ENCODE peak calls at places on chromosomes 2 and 18, in four cellular contexts. W is A549, C is K562, Q is HepG2. H is an unnamed sample.

GRCh38 chr2:74440378-74441110 is 1.2 kb downstream of the RTKN start:
- DNase-seq in W (peak), C (peak), Q (peak), H (peak)

GRCh38 chr2:207473203-207473865 is 56.4 kb upstream of the CREB1 start:
- DNase-seq in W (no peak), C (peak), Q (peak), H (peak)

GRCh38 chr2:75155115-75155514 is 44.2 kb downstream of the TACR1 start:
- DNase-seq in W (no peak), C (no peak), Q (no peak), H (no peak)

GRCh38 chr2:143893340-143893739 is 626.6 kb downstream of the ZEB2 start:
- DNase-seq in W (no peak), C (no peak), Q (no peak), H (no peak)

GRCh38 chr2:54809814-54810213 is 86.4 kb downstream of the EML6 start:
- DNase-seq in W (peak), C (no peak), Q (peak), H (no peak)

GRCh38 chr18:9661564-9661963 is 46.5 kb upstream of the RAB31 start:
- DNase-seq in W (no peak), C (peak), Q (no peak), H (no peak)

GRCh38 chr2:181070119-181070833 is 89.9 kb downstream of the UBE2E3 start:
- DNase-seq in W (peak), C (peak), Q (no peak), H (no peak)

GRCh38 chr2:177573120-177573519 is 180.5 kb downstream of the AGPS start:
- DNase-seq in W (no peak), C (no peak), Q (no peak), H (no peak)

GRCh38 chr2:146278881-146279280 is 1565.9 kb upstream of the ACVR2A start:
- DNase-seq in W (no peak), C (no peak), Q (no peak), H (no peak)

GRCh38 chr18:11309172-11309571 is 159.8 kb upstream of the PIEZO2 start:
- DNase-seq in W (no peak), C (peak), Q (peak), H (no peak)

GRCh38 chr2:191206613-191207471 is 38.4 kb upstream of the MYO1B start:
- DNase-seq in W (no peak), C (no peak), Q (no peak), H (no peak)

DNA sequence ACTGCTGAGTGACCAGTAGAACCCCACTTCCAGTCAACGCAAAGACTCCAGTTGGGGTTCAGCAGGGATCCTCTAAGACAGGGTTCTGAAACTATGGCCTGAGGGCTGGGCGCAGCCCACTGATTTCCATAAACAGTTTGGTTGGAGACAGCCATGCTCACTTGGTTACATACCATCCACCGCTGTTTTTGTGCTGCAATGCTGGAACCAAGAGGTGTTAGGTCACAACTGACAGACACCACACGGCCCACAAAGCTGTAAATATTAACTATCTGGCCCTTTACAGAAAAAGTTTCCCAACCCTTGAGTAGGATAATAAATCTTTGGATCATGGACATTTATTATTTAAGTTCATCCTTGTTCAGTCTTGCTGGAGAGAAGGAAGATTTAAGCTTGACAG is 8.4 kb upstream of the CD226 start:
- DNase-seq in W (no peak), C (no peak), Q (no peak), H (no peak)
- TF ChIP-seq NR3C1 in W (no peak), C (no peak), Q (no peak), H (no peak)

GRCh38 chr18:13048061-13048605 is 57.0 kb downstream of the CEP192 start:
- DNase-seq in W (no peak), C (no peak), Q (no peak), H (no peak)

GRCh38 chr18:13051159-13051558 is 60.0 kb downstream of the CEP192 start:
- DNase-seq in W (no peak), C (no peak), Q (no peak), H (no peak)

DNA sequence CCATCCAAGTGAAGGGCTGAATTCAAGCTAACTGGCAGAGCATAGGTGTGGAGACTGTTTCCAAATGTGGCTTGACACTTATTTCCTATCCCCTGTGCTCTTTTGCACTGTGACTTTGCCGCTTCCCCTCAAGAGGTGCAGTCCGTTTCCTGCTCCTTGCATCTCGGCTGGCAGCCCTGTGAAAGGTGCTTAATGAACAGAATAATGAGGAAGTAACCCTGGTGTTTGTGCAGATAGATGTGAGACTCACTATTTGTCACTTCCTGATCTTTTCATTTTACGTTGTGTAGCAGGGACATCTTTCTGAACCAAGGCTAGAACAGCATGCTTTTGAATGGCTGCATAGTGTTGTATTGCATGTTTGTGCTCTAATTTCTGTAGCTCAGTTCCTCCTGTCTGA is 60.8 kb downstream of the CEP192 start:
- DNase-seq in W (no peak), C (no peak), Q (no peak), H (no peak)
- TF ChIP-seq NR3C1 in W (no peak), C (no peak), Q (no peak), H (no peak)

GRCh38 chr2:65185012-65185411 is 42.6 kb upstream of the ACTR2 start:
- DNase-seq in W (no peak), C (no peak), Q (no peak), H (no peak)

GRCh38 chr2:65186093-65186868 is 41.4 kb upstream of the ACTR2 start:
- DNase-seq in W (no peak), C (no peak), Q (peak), H (no peak)

GRCh38 chr2:65182570-65182969 is 45.1 kb upstream of the ACTR2 start:
- DNase-seq in W (no peak), C (no peak), Q (peak), H (no peak)

DNA sequence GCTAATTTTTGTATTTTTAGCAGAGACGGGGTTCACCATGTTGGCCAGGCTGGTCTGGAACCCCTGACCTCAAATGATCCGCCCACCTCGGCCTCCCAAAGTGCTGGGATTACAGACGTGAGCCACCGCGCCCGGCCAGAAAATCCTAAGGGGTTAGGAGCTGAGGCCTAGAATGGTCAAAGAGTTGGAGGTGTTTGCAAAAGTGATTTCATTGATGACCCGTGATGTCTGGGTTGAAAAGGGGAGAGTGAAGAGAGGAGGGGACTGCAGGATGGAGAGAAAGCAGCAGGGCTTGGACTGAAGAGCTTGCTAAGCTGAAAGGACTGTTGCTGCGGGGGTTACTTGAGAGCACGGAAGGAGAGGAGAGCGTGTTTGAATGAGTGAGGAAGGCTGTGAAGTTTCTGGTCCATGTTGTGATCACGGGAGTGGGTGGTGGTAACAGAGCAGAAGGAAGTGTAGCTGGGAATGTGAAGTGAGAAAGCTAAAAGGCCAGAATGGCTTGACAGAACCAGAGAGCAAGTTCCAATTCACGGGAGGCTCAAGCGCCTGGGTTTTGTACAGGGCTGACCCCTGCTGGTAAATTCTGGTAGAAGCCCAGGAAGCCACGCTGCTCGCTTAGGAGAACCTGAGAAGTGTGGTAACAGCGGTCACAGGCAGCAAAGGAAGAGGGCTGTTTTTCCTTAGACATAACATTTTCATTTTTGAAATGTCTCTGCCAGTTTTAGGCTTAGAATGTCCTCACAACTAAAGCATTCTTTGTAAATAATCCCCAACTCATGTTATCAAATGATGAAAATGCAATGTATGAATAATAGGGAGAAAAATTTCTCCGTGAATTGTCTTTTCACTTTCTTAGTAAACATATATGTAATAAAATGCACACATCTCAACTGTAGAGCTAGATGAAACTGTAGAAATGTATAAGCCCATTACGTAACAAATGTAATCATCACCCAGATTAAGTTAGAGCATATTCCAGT is 40.5 kb upstream of the ACTR2 start:
- DNase-seq in W (peak), C (peak), Q (peak), H (peak)
- TF ChIP-seq NR3C1 in W (no peak), C (no peak), Q (no peak), H (no peak)

GRCh38 chr2:17915811-17916523 is 37.5 kb downstream of the KCNS3 start:
- DNase-seq in W (no peak), C (no peak), Q (no peak), H (no peak)

GRCh38 chr2:17915099-17915498 is 36.6 kb downstream of the KCNS3 start:
- DNase-seq in W (no peak), C (no peak), Q (no peak), H (no peak)

GRCh38 chr2:17916584-17916983 is 38.1 kb downstream of the KCNS3 start:
- DNase-seq in W (no peak), C (no peak), Q (no peak), H (no peak)

DNA sequence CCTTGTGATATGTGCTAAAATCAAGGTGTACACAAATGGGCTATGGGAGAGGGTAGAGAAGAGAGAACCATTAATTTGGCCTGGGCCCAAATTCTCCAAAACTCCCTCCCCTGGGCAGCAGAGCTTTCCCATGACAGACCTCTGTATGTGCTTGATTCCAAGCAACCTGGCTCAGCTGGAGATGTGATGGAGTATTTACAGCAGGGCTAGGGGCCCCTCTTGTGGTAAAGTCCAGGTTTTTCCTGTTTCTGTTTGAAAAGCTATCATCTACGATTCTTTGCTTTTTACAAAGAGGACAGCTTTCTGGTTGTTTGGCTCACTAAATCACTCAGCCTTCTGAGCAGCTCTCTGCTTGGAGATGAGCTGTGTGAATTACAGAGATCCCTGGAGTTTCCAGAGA is 40.3 kb downstream of the KCNS3 start:
- DNase-seq in W (no peak), C (no peak), Q (no peak), H (peak)
- TF ChIP-seq NR3C1 in W (no peak), C (no peak), Q (no peak), H (no peak)

H was measured in WTC11.